ENCODE peak calls at places on chromosome 2, in four cellular contexts. J is CD8-positive, alpha-beta memory T cell; Z is neural progenitor cell; A is stomach. N is an unnamed sample.

GRCh38 chr2:3536682-3537632 is 17.6 kb upstream of the ADI1 start:
- DNase-seq in J (no peak), Z (peak; percentile 51), A (no peak), N (peak; percentile 61)

GRCh38 chr2:166419616-166419934 is 43.8 kb upstream of the SCN9A start:
- DNase-seq in J (no peak), Z (peak; percentile 20), A (no peak), N (peak; percentile 64)

GRCh38 chr2:120820885-120821279 is 85.2 kb downstream of the GLI2 start:
- DNase-seq in J (no peak), Z (no peak), A (no peak), N (peak; percentile 79)

GRCh38 chr2:222969491-222969890 is 82.5 kb upstream of the KCNE4 start:
- DNase-seq in J (no peak), Z (no peak), A (no peak), N (peak; percentile 54)

GRCh38 chr2:17030070-17030469 is 364.4 kb upstream of the CYRIA start:
- DNase-seq in J (no peak), Z (no peak), A (no peak), N (no peak)

GRCh38 chr2:239444626-239445625 is 44.1 kb upstream of the HDAC4 start:
- DNase-seq in J (no peak), Z (peak; percentile 33), A (no peak), N (no peak)

GRCh38 chr2:188042412-188042811 is 249.3 kb upstream of the GULP1 start:
- DNase-seq in J (no peak), Z (no peak), A (no peak), N (peak; percentile 19)

GRCh38 chr2:159094173-159094737 is 125.8 kb downstream of the TANC1 start:
- DNase-seq in J (no peak), Z (no peak), A (no peak), N (no peak)

GRCh38 chr2:135047295-135047694 is at the start of gene MAP3K19:
- DNase-seq in J (no peak), Z (no peak), A (no peak), N (no peak)

GRCh38 chr2:54074636-54075341 is 40.6 kb upstream of the ACYP2 start:
- DNase-seq in J (no peak), Z (no peak), A (no peak), N (no peak)

GRCh38 chr2:43518182-43518581 is 77.7 kb downstream of the THADA start:
- DNase-seq in J (no peak), Z (no peak), A (no peak), N (no peak)

GRCh38 chr2:85085563-85085962 is 47.6 kb upstream of the TCF7L1 start:
- DNase-seq in J (no peak), Z (no peak), A (no peak), N (no peak)

GRCh38 chr2:141698500-141698899 is 432.3 kb downstream of the LRP1B start:
- DNase-seq in J (no peak), Z (no peak), A (no peak), N (no peak)

GRCh38 chr2:96109931-96110511 is 6.3 kb downstream of the ADRA2B start:
- DNase-seq in J (no peak), Z (no peak), A (no peak), N (no peak)

GRCh38 chr2:221005338-221005737 is 566.8 kb downstream of the EPHA4 start:
- DNase-seq in J (no peak), Z (no peak), A (no peak), N (no peak)

GRCh38 chr2:150339951-150340350 is 147.5 kb downstream of the RND3 start:
- DNase-seq in J (no peak), Z (no peak), A (no peak), N (no peak)

GRCh38 chr2:226635221-226635620 is 164.4 kb downstream of the IRS1 start:
- DNase-seq in J (no peak), Z (no peak), A (no peak), N (no peak)

GRCh38 chr2:215672406-215672805 is 236.5 kb upstream of the FN1 start:
- DNase-seq in J (no peak), Z (no peak), A (no peak), N (no peak)

GRCh38 chr2:85435986-85436835 is 17.7 kb downstream of the SH2D6 start:
- DNase-seq in J (no peak), Z (no peak), A (no peak), N (no peak)

GRCh38 chr2:157572725-157573124 is 55.9 kb downstream of the ACVR1C start:
- DNase-seq in J (no peak), Z (no peak), A (no peak), N (no peak)

GRCh38 chr2:7225848-7226247 is 308.6 kb downstream of the RNF144A start:
- DNase-seq in J (no peak), Z (no peak), A (no peak), N (no peak)

GRCh38 chr2:109365131-109365530 is 236.1 kb downstream of the SH3RF3 start:
- DNase-seq in J (no peak), Z (no peak), A (peak; percentile 5), N (no peak)

GRCh38 chr2:44560352-44560751 is 198.6 kb downstream of the CAMKMT start:
- DNase-seq in J (no peak), Z (no peak), A (peak; percentile 31), N (no peak)

GRCh38 chr2:101984656-101985055 is 7.1 kb upstream of the IL1R2 start:
- DNase-seq in J (no peak), Z (no peak), A (no peak), N (no peak)
- H3K27ac ChIP-seq in J (no peak overlapping the region), Z (no peak overlapping the region), A (no peak overlapping the region), N (no peak overlapping the region)

DNA sequence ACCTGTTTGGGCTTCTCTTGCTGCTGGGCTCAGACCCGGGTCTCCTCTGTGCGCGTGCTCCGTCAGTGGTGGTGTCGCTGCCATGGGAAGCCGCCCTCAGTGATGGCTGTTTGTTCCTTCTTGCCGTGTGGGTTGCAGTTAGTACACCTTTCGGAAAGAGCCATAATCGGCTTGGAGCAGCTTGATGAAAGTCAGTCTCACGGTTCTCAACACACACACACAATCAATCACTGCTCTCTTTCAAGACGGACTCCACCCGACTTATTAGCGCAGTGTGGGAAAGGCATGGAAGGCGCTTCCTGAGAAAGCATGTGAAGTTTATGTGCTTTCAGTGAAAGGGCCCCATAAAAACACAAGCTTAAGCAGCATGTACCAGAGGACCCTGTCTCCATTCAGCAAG is 64.1 kb downstream of the SOX11 start:
- DNase-seq in J (no peak), Z (no peak), A (no peak), N (no peak)
- H3K27ac ChIP-seq in J (no peak overlapping the region), Z (no peak overlapping the region), A (no peak overlapping the region), N (no peak overlapping the region)

GRCh38 chr2:18559941-18560796 is at the start of gene RDH14:
- DNase-seq in J (peak; percentile 95), Z (peak; percentile 97), A (peak; percentile 93), N (peak; percentile 95)
- H3K27ac ChIP-seq in J (peak within 1 kb of the TSS; percentile 84), Z (peak within 1 kb of the TSS; percentile 85), A (peak within 1 kb of the TSS; percentile 94), N (peak within 1 kb of the TSS; percentile 93)

GRCh38 chr2:219522111-219523030 is 8.1 kb downstream of the ASIC4 start:
- DNase-seq in J (no peak), Z (peak; percentile 83), A (no peak), N (peak; percentile 77)
- H3K27ac ChIP-seq in J (peak overlapping the region; percentile 51), Z (no peak overlapping the region), A (no peak overlapping the region), N (peak overlapping the region; percentile 38)

GRCh38 chr2:50591021-50591420 is 440.9 kb downstream of the NRXN1 start:
- DNase-seq in J (no peak), Z (no peak), A (no peak), N (no peak)
- H3K27ac ChIP-seq in J (no peak overlapping the region), Z (no peak overlapping the region), A (no peak overlapping the region), N (no peak overlapping the region)

GRCh38 chr2:237156857-237157550 is 71.3 kb downstream of the COPS8 start:
- DNase-seq in J (no peak), Z (no peak), A (no peak), N (no peak)

GRCh38 chr2:237157551-237158102 is 71.9 kb downstream of the COPS8 start:
- DNase-seq in J (no peak), Z (no peak), A (no peak), N (peak; percentile 24)

GRCh38 chr2:237156131-237156856 is 70.6 kb downstream of the COPS8 start:
- DNase-seq in J (no peak), Z (no peak), A (no peak), N (no peak)

GRCh38 chr2:237154050-237154638 is 68.5 kb downstream of the COPS8 start:
- DNase-seq in J (peak; percentile 65), Z (peak; percentile 66), A (peak; percentile 40), N (peak; percentile 76)

DNA sequence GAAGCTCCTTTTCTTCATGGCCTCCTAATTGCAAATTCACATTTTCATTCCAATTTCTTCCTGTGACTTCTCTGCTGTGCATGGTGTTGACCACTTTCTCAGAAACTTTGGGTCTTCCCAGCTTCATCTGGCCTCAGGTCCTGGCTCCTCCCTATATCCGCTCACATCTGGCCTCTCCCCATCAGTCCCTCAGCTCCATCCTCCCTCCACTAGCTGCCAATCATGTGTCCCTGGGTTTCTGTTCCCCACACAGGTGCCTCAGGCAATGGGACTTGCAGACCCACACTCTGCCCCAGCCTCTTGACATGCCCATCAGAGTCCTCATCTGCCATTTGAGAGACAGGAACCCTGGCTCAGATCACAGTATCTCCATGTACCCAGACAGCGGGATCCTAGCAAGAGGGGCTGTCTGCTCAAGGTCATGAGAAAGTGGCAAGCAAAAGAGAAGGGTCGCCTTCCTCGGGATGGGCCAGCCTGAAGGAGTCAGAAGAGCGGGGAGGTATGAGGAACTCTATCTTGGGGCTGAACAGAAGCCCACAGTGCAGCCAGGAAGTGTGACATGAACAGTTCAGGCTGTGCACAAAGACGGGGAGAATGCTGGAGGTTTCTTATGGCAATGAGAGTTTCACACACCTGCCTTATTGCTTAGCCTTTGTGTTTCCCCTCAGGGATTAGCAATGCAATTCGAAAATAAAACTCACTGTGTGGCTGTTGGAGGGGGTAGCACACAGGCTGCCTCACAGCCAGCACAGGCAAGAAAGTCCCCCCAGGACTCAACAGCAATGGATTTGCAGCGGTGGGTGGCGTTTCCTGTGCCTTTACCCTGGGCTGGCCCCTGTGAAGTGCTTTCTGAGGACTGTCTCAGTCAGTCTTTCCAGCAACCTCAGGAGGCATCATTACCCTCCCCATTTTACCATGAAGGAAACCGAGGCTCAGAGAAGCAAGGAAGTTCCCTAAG is 69.5 kb downstream of the COPS8 start:
- DNase-seq in J (no peak), Z (no peak), A (no peak), N (no peak)
- H3K27ac ChIP-seq in J (no peak overlapping the region), Z (no peak overlapping the region), A (no peak overlapping the region), N (no peak overlapping the region)

N was measured in A673.